ENCODE peak calls at places on chromosomes 2 and 18, in four cellular contexts. U is A549, E is K562, Y is GM12878. P is an unnamed sample.

GRCh38 chr2:212841426-212841825 is 302.8 kb upstream of the ERBB4 start:
- DNase-seq in U (no peak), E (no peak), Y (no peak), P (no peak)

GRCh38 chr18:905307-905947 is 756 bp downstream of the ADCYAP1 start:
- DNase-seq in U (no peak), E (no peak), Y (no peak), P (peak)

GRCh38 chr2:72325592-72326422 is 178.1 kb upstream of the CYP26B1 start:
- DNase-seq in U (peak), E (peak), Y (no peak), P (no peak)

GRCh38 chr2:10260130-10260529 is 42.6 kb upstream of the HPCAL1 start:
- DNase-seq in U (no peak), E (no peak), Y (no peak), P (no peak)

GRCh38 chr2:102321954-102322719 is 10.8 kb downstream of the IL1RL1 start:
- DNase-seq in U (no peak), E (no peak), Y (no peak), P (no peak)

GRCh38 chr2:1556776-1557466 is 143.7 kb downstream of the TPO start:
- DNase-seq in U (peak), E (no peak), Y (no peak), P (no peak)

GRCh38 chr2:71647346-71647745 is 194.0 kb downstream of the DYSF start:
- DNase-seq in U (no peak), E (no peak), Y (no peak), P (no peak)

GRCh38 chr2:224563537-224563936 is 21.6 kb downstream of the CUL3 start:
- DNase-seq in U (no peak), E (no peak), Y (no peak), P (no peak)

GRCh38 chr2:238777369-238778067 is 70.4 kb upstream of the TWIST2 start:
- DNase-seq in U (no peak), E (no peak), Y (peak), P (no peak)

DNA sequence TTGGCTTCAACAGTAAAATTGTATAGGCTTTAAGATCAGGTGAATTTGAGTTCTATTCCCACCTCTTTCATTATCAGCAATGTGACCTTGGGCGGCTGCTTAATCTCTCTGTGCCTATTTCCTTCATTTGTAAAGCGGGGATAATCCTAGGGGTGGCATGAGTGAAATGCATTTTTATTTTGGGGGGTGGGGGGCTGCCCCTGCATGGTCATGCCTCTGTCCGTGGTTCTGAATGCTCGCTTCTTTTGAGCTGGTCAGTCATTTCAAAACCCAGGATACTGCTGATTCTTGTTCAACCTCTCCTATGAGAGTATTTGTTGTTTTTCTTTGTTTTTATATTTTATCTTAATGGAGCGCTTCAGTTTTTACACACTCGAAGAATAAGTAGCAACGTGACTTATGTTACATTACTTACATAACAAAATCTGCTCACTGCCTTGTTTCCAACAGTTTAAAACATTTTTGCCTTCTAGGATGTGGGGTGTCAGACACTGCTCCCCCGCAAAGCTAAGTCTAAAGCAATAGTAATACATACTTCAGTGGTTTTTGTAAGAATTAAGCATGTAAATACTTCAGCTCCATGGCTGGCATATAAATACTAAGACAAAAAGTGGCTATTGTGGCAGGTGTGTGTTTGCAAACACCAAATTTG is 152.6 kb upstream of the PELI1 start:
- DNase-seq in U (no peak), E (no peak), Y (no peak), P (no peak)
- TF ChIP-seq REST in U (peak), E (peak), Y (peak), P (peak)

DNA sequence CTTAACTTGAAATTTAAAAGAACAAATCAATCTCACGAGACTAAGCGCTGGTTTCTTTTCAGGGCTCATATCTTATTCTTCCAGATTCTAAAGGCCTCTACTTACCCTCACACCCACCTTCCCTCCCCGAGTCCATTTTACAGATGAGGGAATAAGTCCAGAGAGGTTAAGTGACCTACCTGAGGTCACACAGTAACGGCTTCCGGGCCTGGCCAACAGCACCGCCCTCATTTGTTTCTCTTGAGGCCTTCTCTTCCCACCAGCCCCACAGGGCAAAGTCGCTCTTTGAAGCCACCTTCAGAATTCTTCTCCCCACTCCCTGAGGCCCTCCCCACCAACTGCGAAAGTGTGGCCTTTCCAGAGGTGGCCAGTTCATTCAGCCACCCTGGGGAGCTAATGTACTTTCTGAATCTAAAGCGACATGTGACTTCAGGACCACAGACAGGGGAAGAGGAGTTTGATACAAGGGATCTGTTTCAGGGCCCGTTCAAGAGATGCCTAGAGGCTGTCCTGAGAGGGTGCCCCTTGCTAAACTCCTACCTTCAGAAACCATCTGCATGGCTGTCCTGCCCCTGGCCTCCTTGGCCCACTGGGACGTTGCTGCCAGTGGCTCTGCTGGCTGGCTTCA is 275.3 kb downstream of the HAUS1 start:
- DNase-seq in U (no peak), E (no peak), Y (no peak), P (no peak)
- TF ChIP-seq REST in U (no peak), E (no peak), Y (peak), P (peak)

GRCh38 chr2:38171208-38171858 is 95.4 kb upstream of the CYP1B1 start:
- DNase-seq in U (no peak), E (no peak), Y (no peak), P (no peak)
- TF ChIP-seq REST in U (no peak), E (no peak), Y (no peak), P (no peak)

GRCh38 chr2:84881581-84882414 is 914 bp upstream of the TRABD2A start:
- DNase-seq in U (peak), E (peak), Y (no peak), P (peak)
- TF ChIP-seq REST in U (peak), E (no peak), Y (no peak), P (no peak)